ENCODE peak calls at places on chromosomes 5 and 9, in ten cellular contexts. X, M, E, A, O, H, U, V, P and B are unnamed samples.

GRCh38 chr9:72038408-72038807 is 22.0 kb downstream of the C9orf57 start:
- DNase-seq in O (peak; percentile 79), P (no peak), E (no peak), X (no peak), H (no peak), M (no peak), V (no peak), A (peak; percentile 75), U (peak; percentile 48), B (no peak)

GRCh38 chr5:134460551-134460950 is 48.9 kb upstream of the CDKN2AIPNL start:
- DNase-seq in X (no peak), A (no peak), U (no peak), P (no peak), E (no peak), O (no peak), V (no peak), M (no peak), H (no peak), B (no peak)

GRCh38 chr5:132138260-132138659 is 64.7 kb downstream of the CSF2 start:
- DNase-seq in A (peak; percentile 74), P (no peak), U (no peak), E (no peak), M (no peak), O (peak; percentile 56), H (no peak), X (no peak), V (no peak), B (no peak)

GRCh38 chr5:493251-493701 is 31.0 kb downstream of the SLC9A3 start:
- DNase-seq in P (no peak), E (no peak), V (no peak), A (no peak), M (no peak), H (no peak), O (no peak), X (no peak), U (no peak), B (no peak)

GRCh38 chr9:133147412-133148271 is 16.1 kb downstream of the GBGT1 start:
- DNase-seq in P (peak; percentile 79), U (peak; percentile 87), H (peak; percentile 79), X (peak; percentile 91), M (peak; percentile 96), V (peak; percentile 91), E (peak; percentile 86), O (peak; percentile 59), A (peak; percentile 42), B (peak; percentile 93)

GRCh38 chr5:55231476-55232193 is 1.8 kb downstream of the CCNO start:
- DNase-seq in X (peak; percentile 46), U (peak; percentile 47), M (peak; percentile 36), H (peak; percentile 29), E (no peak), P (no peak), V (no peak), O (peak; percentile 14), A (peak; percentile 45), B (no peak)

GRCh38 chr9:16417749-16418148 is 452.7 kb downstream of the BNC2 start:
- DNase-seq in U (no peak), X (no peak), O (peak; percentile 52), P (no peak), V (no peak), A (peak; percentile 70), E (no peak), H (no peak), M (no peak), B (no peak)

GRCh38 chr9:38060688-38061087 is 8.3 kb downstream of the SHB start:
- DNase-seq in U (no peak), P (no peak), E (no peak), V (no peak), O (no peak), M (no peak), H (no peak), A (no peak), X (no peak), B (no peak)

GRCh38 chr5:178111925-178112324 is 1.4 kb upstream of the N4BP3 start:
- DNase-seq in A (peak; percentile 70), E (no peak), P (no peak), H (no peak), X (no peak), V (no peak), U (no peak), O (peak; percentile 79), M (no peak), B (peak; percentile 56)

GRCh38 chr5:10652151-10652550 is 88.3 kb downstream of the ANKRD33B start:
- DNase-seq in O (no peak), X (no peak), M (no peak), A (peak; percentile 43), E (no peak), V (no peak), H (no peak), P (no peak), U (no peak), B (no peak)

GRCh38 chr5:73299665-73300435 is 126.9 kb downstream of the TMEM174 start:
- DNase-seq in H (no peak), U (no peak), P (no peak), O (no peak), E (no peak), M (peak; percentile 58), V (no peak), A (peak; percentile 44), X (peak; percentile 49), B (no peak)

GRCh38 chr5:10527281-10527950 is 36.5 kb upstream of the ANKRD33B start:
- DNase-seq in O (peak; percentile 62), E (no peak), H (no peak), X (no peak), A (no peak), P (no peak), M (no peak), U (no peak), V (no peak), B (no peak)

GRCh38 chr9:98569491-98569890 is 139.2 kb downstream of the GABBR2 start:
- DNase-seq in P (no peak), V (no peak), O (no peak), A (no peak), H (no peak), M (no peak), E (no peak), X (no peak), U (no peak), B (no peak)

GRCh38 chr9:98569070-98569469 is 139.7 kb downstream of the GABBR2 start:
- DNase-seq in O (no peak), H (no peak), P (no peak), X (no peak), M (no peak), A (no peak), E (peak; percentile 5), V (no peak), U (no peak), B (no peak)

GRCh38 chr9:98565152-98566135 is 143.3 kb downstream of the GABBR2 start:
- DNase-seq in A (no peak), E (no peak), X (no peak), M (no peak), P (no peak), U (no peak), O (no peak), H (no peak), V (no peak), B (no peak)

GRCh38 chr9:98568234-98568922 is 140.4 kb downstream of the GABBR2 start:
- DNase-seq in A (no peak), E (peak; percentile 34), V (no peak), M (no peak), P (no peak), H (no peak), U (no peak), X (no peak), O (no peak), B (no peak)

GRCh38 chr9:98567540-98568233 is 141.0 kb downstream of the GABBR2 start:
- DNase-seq in A (no peak), V (no peak), M (no peak), X (no peak), P (no peak), U (no peak), O (no peak), H (no peak), E (peak; percentile 4), B (no peak)
- H3K27ac ChIP-seq in A (no peak overlapping the region), V (no peak overlapping the region), M (no peak overlapping the region), X (no peak overlapping the region), P (no peak overlapping the region), U (no peak overlapping the region), O (no peak overlapping the region), H (no peak overlapping the region), E (no peak overlapping the region), B (no peak overlapping the region)

DNA sequence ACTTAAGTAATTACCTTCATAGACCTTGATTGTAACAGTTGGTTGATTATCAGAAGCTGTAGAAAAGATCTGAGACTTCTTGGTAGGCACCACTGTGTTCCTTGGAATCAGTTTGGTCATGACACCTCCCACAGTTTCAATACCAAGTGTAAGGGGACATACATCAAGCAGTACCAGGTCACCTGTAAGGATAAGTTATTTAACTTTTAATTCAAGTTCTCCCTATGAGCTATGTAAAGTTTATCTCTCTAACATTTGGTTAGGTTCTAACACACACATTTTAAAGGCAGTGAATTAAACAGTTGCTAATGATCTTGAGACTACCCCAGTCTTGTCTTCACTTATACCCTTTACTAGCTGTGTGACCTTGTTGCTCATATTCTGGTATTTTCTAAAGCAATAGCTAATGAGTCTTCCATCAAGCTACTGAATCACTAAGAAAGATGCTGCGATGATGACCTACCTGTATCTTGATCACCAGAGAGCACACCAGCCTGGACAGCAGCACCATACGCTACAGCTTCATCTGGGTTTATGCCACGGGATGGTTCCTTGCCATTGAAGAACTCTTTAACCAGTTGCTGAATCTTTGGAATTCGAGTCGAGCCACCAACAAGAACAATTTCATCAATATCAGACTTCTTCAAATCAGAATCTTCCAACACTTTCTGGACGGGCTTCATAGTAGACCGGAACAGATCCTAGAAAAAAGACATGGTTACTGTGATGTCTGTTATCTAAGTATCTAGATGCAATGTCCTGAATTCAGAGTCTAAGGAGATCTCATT is 2.8 kb downstream of the HSPA5 start:
- DNase-seq in U (no peak), X (no peak), P (no peak), E (no peak), A (no peak), V (no peak), O (no peak), M (no peak), H (peak; percentile 33), B (no peak)
- H3K27ac ChIP-seq in U (no peak overlapping the region), X (no peak overlapping the region), P (no peak overlapping the region), E (no peak overlapping the region), A (no peak overlapping the region), V (no peak overlapping the region), O (peak overlapping the region; percentile 11), M (peak overlapping the region; percentile 56), H (no peak overlapping the region), B (peak overlapping the region; percentile 88)

DNA sequence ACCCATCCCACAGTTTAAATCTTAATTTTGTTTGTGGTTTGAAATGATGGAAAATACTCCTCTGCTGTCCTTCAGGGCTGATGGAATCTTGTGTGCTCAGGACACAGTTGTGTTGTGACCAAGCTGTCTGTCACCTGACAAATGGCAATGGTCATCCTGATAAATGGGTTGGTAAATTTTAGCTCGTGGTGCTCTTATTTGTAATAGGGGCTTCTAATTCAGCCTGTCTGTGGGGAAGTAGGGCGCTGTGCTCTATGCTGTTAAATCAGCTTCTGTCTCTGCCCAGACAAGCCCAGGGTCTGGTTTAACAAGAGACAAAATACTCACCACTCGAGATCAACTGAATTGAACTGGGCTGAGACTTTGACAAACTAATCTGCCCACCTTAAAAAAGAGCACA is 4.5 kb downstream of the LRRTM2 start:
- DNase-seq in H (no peak), O (no peak), P (no peak), X (no peak), U (no peak), E (no peak), A (no peak), M (no peak), V (no peak), B (no peak)
- H3K27ac ChIP-seq in H (no peak overlapping the region), O (peak overlapping the region; percentile 6), P (no peak overlapping the region), X (no peak overlapping the region), U (no peak overlapping the region), E (no peak overlapping the region), A (no peak overlapping the region), M (peak overlapping the region; percentile 75), V (peak overlapping the region; percentile 94), B (peak overlapping the region; percentile 29)

GRCh38 chr9:104758974-104759373 is 5.0 kb upstream of the NIPSNAP3B start:
- DNase-seq in A (no peak), H (no peak), P (no peak), U (no peak), E (no peak), M (no peak), O (no peak), X (no peak), V (no peak), B (no peak)
- H3K27ac ChIP-seq in A (no peak overlapping the region), H (no peak overlapping the region), P (no peak overlapping the region), U (no peak overlapping the region), E (peak overlapping the region; percentile 55), M (no peak overlapping the region), O (peak overlapping the region; percentile 70), X (no peak overlapping the region), V (no peak overlapping the region), B (no peak overlapping the region)